ENCODE peak calls at places on chromosomes 1 and 21, in four cellular contexts. W is colonic mucosa, E is body of pancreas, I is adipocyte. M is an unnamed sample. For H3K4me1, the result is how much of the 10 kb centered on the place peaks cover.

GRCh38 chr21:26769613-26770188 is 75.5 kb downstream of the ADAMTS1 start:
- DNase-seq in W (no peak), E (no peak), I (peak), M (no peak)

GRCh38 chr21:22796147-22796546 is 1797.9 kb downstream of the NCAM2 start:
- DNase-seq in W (no peak), E (no peak), I (no peak), M (no peak)

GRCh38 chr1:33516428-33516827 is 44.0 kb downstream of the ZSCAN20 start:
- DNase-seq in W (no peak), E (no peak), I (no peak), M (no peak)

GRCh38 chr21:36471254-36471723 is 8.6 kb downstream of the CLDN14 start:
- DNase-seq in W (peak), E (no peak), I (no peak), M (no peak)

GRCh38 chr1:33656467-33656866 is 184.0 kb downstream of the ZSCAN20 start:
- DNase-seq in W (no peak), E (no peak), I (no peak), M (no peak)

GRCh38 chr1:50527249-50527986 is 104.2 kb upstream of the DMRTA2 start:
- DNase-seq in W (no peak), E (no peak), I (no peak), M (no peak)

GRCh38 chr1:185328204-185328728 is 11.2 kb upstream of the IVNS1ABP start:
- DNase-seq in W (no peak), E (no peak), I (no peak), M (no peak)

GRCh38 chr1:194975913-194976312 is 1632.3 kb downstream of the KCNT2 start:
- DNase-seq in W (no peak), E (no peak), I (peak), M (no peak)

GRCh38 chr1:113800487-113800886 is 11.8 kb downstream of the RSBN1 start:
- DNase-seq in W (no peak), E (no peak), I (no peak), M (no peak)

GRCh38 chr1:247465796-247466195 is 7.9 kb upstream of the OR2B11 start:
- DNase-seq in W (no peak), E (no peak), I (no peak), M (no peak)

GRCh38 chr1:162696286-162696862 is 64.1 kb downstream of the DDR2 start:
- DNase-seq in W (peak), E (peak), I (peak), M (peak)

GRCh38 chr21:44618909-44619308 is 7.0 kb downstream of the KRTAP10-8 start:
- DNase-seq in W (peak), E (no peak), I (no peak), M (no peak)

GRCh38 chr1:206461602-206462455 is 8.4 kb upstream of the IKBKE start:
- DNase-seq in W (peak), E (peak), I (peak), M (peak)

GRCh38 chr1:241927321-241927720 is 30.2 kb upstream of the BECN2 start:
- DNase-seq in W (no peak), E (no peak), I (no peak), M (no peak)

GRCh38 chr1:64006276-64007051 is 197.0 kb upstream of the UBE2U start:
- DNase-seq in W (no peak), E (peak), I (peak), M (peak)

GRCh38 chr1:37556712-37557196 is at the start of gene DNALI1:
- DNase-seq in W (peak), E (peak), I (peak), M (peak)

GRCh38 chr1:63693956-63694607 is 79.7 kb upstream of the ROR1 start:
- DNase-seq in W (no peak), E (no peak), I (peak), M (no peak)

GRCh38 chr1:159924025-159924790 is 1.1 kb downstream of the TAGLN2 start:
- DNase-seq in W (peak), E (peak), I (peak), M (peak)

GRCh38 chr1:191099696-191100095 is 622.0 kb upstream of the BRINP3 start:
- DNase-seq in W (no peak), E (no peak), I (no peak), M (no peak)

GRCh38 chr1:9719978-9720722 is 68.6 kb downstream of the PIK3CD start:
- DNase-seq in W (no peak), E (no peak), I (no peak), M (no peak)

GRCh38 chr1:113780363-113781146 is 21.3 kb upstream of the PHTF1 start:
- DNase-seq in W (no peak), E (no peak), I (no peak), M (no peak)

GRCh38 chr1:76086109-76086508 is 11.6 kb downstream of the ST6GALNAC3 start:
- DNase-seq in W (no peak), E (no peak), I (no peak), M (no peak)

GRCh38 chr1:74531807-74532206 is 19.4 kb upstream of the LRRC53 start:
- DNase-seq in W (no peak), E (no peak), I (no peak), M (no peak)

GRCh38 chr1:211951856-211952255 is 83.5 kb downstream of the INTS7 start:
- DNase-seq in W (no peak), E (no peak), I (peak), M (no peak)

GRCh38 chr21:45259206-45259795 is 28.4 kb downstream of the POFUT2 start:
- DNase-seq in W (no peak), E (no peak), I (no peak), M (no peak)

GRCh38 chr21:21074305-21074704 is 76.1 kb downstream of the NCAM2 start:
- DNase-seq in W (no peak), E (no peak), I (no peak), M (no peak)

GRCh38 chr1:115283249-115283648 is 54.8 kb downstream of the NGF start:
- DNase-seq in W (no peak), E (no peak), I (no peak), M (no peak)

GRCh38 chr21:32413697-32414578 is 1.4 kb downstream of the EVA1C start:
- DNase-seq in W (peak), E (no peak), I (peak), M (peak)

GRCh38 chr1:245512181-245512888 is 357.6 kb downstream of the KIF26B start:
- DNase-seq in W (no peak), E (no peak), I (peak), M (no peak)

GRCh38 chr1:2528966-2529750 is 905 bp downstream of the HES5 start:
- DNase-seq in W (no peak), E (peak), I (peak), M (no peak)

GRCh38 chr1:81208441-81208840 is 592.3 kb upstream of the ADGRL2 start:
- DNase-seq in W (no peak), E (no peak), I (no peak), M (no peak)

GRCh38 chr21:34020005-34020847 is 53.2 kb upstream of the MRPS6 start:
- DNase-seq in W (no peak), E (no peak), I (no peak), M (no peak)

GRCh38 chr1:36586146-36586545 is 103.4 kb upstream of the CSF3R start:
- DNase-seq in W (no peak), E (no peak), I (no peak), M (no peak)

GRCh38 chr1:218557731-218558130 is 212.6 kb downstream of the TGFB2 start:
- DNase-seq in W (no peak), E (peak), I (no peak), M (no peak)

GRCh38 chr1:47252795-47253194 is 20.8 kb upstream of the TAL1 start:
- DNase-seq in W (no peak), E (no peak), I (no peak), M (no peak)

GRCh38 chr1:224524679-224525078 is 90.1 kb upstream of the WDR26 start:
- DNase-seq in W (no peak), E (no peak), I (no peak), M (no peak)

GRCh38 chr21:34536820-34537219 is 24.8 kb upstream of the KCNE1 start:
- DNase-seq in W (no peak), E (no peak), I (peak), M (no peak)

DNA sequence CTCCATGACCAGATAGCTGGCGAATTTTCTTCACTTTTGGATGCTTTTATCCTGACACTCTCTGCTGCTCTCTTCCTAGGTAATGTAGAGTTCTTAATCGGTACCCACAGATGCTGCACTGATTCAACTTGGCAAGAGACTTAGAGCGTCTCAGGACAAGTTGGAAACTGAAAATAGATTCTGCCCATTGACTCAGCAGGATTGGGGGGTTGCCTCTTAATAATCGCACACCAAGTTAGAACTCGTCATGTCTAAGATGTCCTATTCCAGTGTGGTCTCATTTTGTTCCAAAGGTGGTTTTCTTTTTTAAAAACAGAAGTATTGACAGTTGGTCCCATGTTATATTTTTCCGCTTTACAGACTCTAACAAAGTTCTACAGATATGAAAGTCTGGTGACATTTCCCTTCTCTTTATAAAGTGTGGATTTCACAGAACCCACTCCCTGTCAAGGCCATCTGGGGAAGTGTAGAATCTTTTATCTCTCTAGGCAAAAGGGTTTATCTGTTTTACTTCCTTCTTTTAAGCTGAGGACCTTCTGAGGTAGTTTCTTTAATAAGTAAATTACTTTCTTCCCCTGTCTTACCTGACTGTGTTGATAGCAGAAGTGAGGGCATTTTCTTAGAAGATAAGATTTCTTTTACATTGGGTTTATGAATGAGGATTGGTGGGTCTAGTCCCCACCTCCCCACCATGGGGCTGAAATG is 12.1 kb upstream of the DIPK1A start:
- DNase-seq in W (no peak), E (no peak), I (no peak), M (no peak)
- H3K4me3 ChIP-seq in W (no peak), E (no peak), I (no peak), M (no peak)

DNA sequence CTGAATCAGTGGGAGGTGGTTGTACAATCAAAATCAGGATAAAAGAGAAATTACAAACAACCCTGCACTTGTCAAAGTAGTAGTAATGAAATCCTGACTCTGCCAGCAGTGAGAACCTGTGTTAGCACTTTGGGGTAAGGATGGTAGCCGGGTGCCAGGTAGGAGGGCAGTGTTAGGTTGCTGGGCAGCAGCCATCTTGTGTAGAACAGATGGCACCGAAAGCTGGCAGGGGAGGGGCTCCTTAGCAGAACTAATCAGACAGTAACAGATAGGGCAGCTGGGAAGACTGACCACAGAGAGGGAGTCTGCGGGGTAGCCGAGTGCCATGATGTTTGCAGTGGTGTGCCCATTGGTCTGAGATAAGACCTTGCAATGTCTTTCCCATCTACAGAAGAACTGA is 137.3 kb downstream of the SDCCAG8 start:
- DNase-seq in W (no peak), E (no peak), I (no peak), M (no peak)
- H3K4me1 ChIP-seq in W (under half), E (under half), I (under half), M (under half)

GRCh38 chr1:61743432-61743705 is 1.1 kb downstream of the PATJ start:
- DNase-seq in W (no peak), E (no peak), I (no peak), M (no peak)
- H3K4me3 ChIP-seq in W (peak), E (no peak), I (peak), M (peak)

GRCh38 chr21:41364308-41364707 is 2.5 kb downstream of the MX2 start:
- DNase-seq in W (no peak), E (peak), I (no peak), M (no peak)

GRCh38 chr21:41363370-41364270 is 1.8 kb downstream of the MX2 start:
- DNase-seq in W (no peak), E (peak), I (no peak), M (no peak)

GRCh38 chr21:41361053-41361785 is 608 bp upstream of the MX2 start:
- DNase-seq in W (no peak), E (peak), I (no peak), M (no peak)

GRCh38 chr21:41361786-41362604 is at the start of gene MX2:
- DNase-seq in W (peak), E (peak), I (peak), M (no peak)

DNA sequence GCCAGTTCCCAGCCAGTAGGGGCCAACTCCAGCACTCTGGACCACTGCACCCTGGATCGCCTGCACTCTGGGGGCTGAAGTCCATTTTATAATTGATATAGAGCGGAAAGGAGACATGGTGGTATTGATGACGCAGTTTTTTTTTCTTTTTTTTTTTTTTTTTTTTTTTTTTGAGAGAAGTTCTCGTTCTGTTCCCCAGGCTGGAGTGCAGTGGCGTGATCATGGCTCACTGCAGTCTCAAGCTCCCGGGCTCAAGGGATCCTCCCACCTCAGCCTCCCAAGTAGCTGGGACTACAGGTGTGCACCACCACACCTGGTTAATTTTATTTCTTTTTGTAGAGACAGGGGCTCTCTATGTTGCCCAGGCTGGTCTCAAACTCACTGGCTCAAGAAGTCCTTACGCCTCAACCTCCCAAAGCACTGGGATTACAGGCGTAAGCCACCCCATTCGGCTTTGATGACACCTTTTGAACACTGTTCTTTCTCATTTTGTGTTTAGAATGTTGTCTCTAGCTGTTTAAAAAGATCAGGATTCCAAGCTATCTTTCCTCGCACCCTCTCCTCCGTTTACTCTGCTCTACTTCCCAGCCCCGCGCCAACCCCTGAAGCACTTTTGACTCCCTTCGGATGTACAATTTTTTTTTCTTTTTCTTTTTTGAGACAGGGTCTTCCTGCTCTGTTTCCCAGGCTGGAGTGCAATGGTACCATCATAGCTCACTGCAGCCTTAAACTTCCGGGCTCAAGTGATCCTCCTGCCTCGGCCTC is 960 bp downstream of the MX2 start:
- DNase-seq in W (no peak), E (no peak), I (no peak), M (no peak)
- H3K4me1 ChIP-seq in W (under half), E (under half), I (under half), M (under half)

DNA sequence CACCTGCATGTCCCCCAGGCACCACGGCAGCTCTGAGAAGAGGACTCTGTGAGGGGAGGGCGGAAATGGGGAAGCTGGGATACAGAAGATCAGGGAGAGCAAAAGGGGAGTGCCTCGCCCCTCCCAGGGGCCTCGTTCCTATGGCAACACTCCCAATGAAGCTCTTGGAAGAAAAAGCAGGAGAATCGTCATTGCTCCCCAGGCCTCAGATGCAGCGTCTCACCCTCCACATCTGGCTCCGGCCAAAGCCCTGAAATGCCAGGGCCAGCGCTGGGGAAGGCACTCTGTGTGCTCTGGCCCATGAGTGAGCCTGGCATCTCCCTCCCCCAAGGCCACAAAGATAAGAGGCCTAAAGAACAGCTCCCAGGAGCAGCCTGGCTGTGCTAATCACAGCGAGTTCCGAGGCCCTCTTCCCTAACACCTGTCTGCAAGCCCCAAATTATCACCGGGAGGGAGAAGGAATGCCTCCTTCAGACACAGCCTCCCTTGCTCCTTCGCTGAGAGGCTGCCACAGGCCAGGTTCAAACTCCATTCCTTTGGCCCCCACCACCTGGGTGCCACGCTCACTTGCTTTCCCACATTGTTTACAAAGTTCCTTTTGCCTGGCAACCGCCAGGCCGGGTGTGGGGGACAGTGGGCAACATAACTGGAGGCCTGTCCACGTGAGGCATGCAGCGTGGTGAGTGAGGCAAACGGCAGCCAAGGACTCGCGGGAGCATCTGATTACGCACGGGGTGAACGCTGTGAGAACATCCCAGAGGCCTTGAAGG is 27.8 kb downstream of the ECE1 start:
- DNase-seq in W (peak), E (peak), I (peak), M (peak)
- H3K4me3 ChIP-seq in W (no peak), E (no peak), I (peak), M (no peak)

DNA sequence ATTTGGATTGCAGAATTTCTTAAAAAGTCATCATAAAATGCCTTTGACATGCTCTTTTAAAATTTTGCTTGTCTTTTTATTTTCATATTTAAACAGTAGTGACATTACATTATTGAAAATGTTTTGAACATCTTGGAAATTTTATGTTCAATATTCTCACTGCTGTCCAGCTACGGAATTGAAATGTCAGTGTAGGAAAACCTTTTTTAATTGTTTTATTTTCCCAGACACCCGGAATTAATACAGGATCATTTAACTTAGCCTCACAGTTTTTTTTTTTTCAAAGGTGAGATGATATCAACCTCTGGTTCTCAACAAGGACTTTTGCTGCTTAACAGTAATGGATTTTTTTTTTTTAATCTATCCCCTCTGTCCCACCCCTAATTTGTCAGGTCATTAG is 4.1 kb downstream of the RBM15 start:
- DNase-seq in W (no peak), E (no peak), I (no peak), M (no peak)
- H3K4me1 ChIP-seq in W (under half), E (half or more), I (half or more), M (under half)

GRCh38 chr1:3529099-3529729 is 74.7 kb downstream of the ARHGEF16 start:
- DNase-seq in W (no peak), E (peak), I (no peak), M (peak)

GRCh38 chr1:3527774-3528173 is 73.3 kb downstream of the ARHGEF16 start:
- DNase-seq in W (no peak), E (no peak), I (no peak), M (no peak)

GRCh38 chr1:3531928-3532327 is 77.5 kb downstream of the ARHGEF16 start:
- DNase-seq in W (no peak), E (no peak), I (no peak), M (no peak)

GRCh38 chr1:3530931-3531818 is 76.7 kb downstream of the ARHGEF16 start:
- DNase-seq in W (peak), E (peak), I (peak), M (peak)

DNA sequence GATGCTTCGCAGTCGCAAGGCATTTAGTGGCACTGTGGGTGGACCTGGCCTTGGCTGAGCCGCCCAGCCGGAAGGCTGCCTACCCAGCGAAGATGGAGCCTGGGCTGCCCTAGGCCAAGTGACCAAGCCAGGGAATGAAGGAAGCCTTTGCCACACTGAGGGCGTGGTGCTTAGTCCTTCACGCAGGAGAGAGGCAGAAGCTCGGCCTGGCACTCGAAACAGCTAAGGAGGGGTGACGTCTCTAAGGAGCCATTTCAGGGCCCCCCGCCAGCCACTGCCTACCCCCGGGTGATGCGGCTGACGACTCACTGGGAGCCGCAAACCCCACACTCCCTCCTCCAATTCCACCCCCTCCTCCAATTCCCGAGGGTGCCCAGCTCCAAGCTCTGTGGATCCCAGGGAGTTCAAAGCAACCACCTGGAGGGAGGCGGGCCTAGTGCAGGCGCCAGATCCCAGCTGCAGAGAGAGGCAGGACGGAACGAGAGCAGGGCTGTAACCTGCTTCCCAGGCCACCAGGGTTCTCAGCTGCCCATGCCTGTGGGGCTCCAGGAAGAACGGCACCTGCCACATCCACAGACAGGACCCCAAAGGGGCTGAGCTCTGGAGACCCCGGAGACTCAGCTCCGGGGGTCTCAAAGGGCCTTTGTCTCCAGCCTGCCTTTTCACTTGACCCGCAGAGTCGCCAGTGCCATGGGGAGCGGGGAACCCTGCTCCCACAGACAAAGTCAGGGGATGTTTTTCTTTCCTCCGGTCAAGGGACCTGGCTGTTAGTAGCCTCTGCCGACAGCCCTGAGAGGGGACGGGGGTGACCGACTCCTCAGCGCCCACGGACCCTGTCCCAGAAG is 75.8 kb downstream of the ARHGEF16 start:
- DNase-seq in W (peak), E (peak), I (no peak), M (peak)
- H3K4me3 ChIP-seq in W (peak), E (peak), I (peak), M (peak)